ENCODE peak calls at places on chromosomes 5 and 9, in seven cellular contexts. One of them, this sample, is unnamed.

GRCh38 chr9:98572796-98573195 is 135.9 kb downstream of the GABBR2 start:
- DNase-seq in GM12892: no peak
- DNase-seq in HepG2: no peak
- DNase-seq in H1: no peak
- DNase-seq in GM12878: no peak
- DNase-seq in SK-N-SH: no peak
- DNase-seq in K562: no peak
- DNase-seq in this sample: no peak

GRCh38 chr9:127976498-127976897 is 4.3 kb downstream of the EEIG1 start:
- DNase-seq in GM12878: no peak
- DNase-seq in GM12892: no peak
- DNase-seq in HepG2: no peak
- DNase-seq in H1: no peak
- DNase-seq in SK-N-SH: no peak
- DNase-seq in K562: no peak
- DNase-seq in this sample: no peak

GRCh38 chr5:176769911-176770310 is 40.4 kb upstream of the UNC5A start:
- DNase-seq in HepG2: no peak
- DNase-seq in GM12878: no peak
- DNase-seq in SK-N-SH: no peak
- DNase-seq in K562: no peak
- DNase-seq in GM12892: no peak
- DNase-seq in H1: peak
- DNase-seq in this sample: no peak

GRCh38 chr5:173745123-173745522 is 128.7 kb upstream of the BOD1 start:
- DNase-seq in HepG2: no peak
- DNase-seq in GM12878: peak
- DNase-seq in SK-N-SH: peak
- DNase-seq in GM12892: peak
- DNase-seq in H1: no peak
- DNase-seq in K562: no peak
- DNase-seq in this sample: no peak

GRCh38 chr9:91180240-91180929 is 181.3 kb downstream of the AUH start:
- DNase-seq in K562: no peak
- DNase-seq in HepG2: no peak
- DNase-seq in GM12892: no peak
- DNase-seq in SK-N-SH: no peak
- DNase-seq in GM12878: no peak
- DNase-seq in H1: peak
- DNase-seq in this sample: no peak

GRCh38 chr9:6852243-6852963 is 94.6 kb downstream of the KDM4C start:
- DNase-seq in SK-N-SH: no peak
- DNase-seq in H1: no peak
- DNase-seq in GM12878: no peak
- DNase-seq in GM12892: no peak
- DNase-seq in HepG2: peak
- DNase-seq in K562: no peak
- DNase-seq in this sample: no peak

GRCh38 chr5:152995214-152995725 is 495.2 kb upstream of the GRIA1 start:
- DNase-seq in HepG2: no peak
- DNase-seq in SK-N-SH: no peak
- DNase-seq in K562: no peak
- DNase-seq in GM12878: no peak
- DNase-seq in H1: no peak
- DNase-seq in GM12892: no peak
- DNase-seq in this sample: no peak

GRCh38 chr9:109101810-109102209 is 17.9 kb downstream of the TMEM245 start:
- DNase-seq in SK-N-SH: no peak
- DNase-seq in K562: no peak
- DNase-seq in H1: no peak
- DNase-seq in HepG2: no peak
- DNase-seq in GM12878: peak
- DNase-seq in GM12892: no peak
- DNase-seq in this sample: no peak

GRCh38 chr5:150044712-150045111 is 41.6 kb downstream of the CSF1R start:
- DNase-seq in H1: no peak
- DNase-seq in SK-N-SH: no peak
- DNase-seq in HepG2: no peak
- DNase-seq in K562: no peak
- DNase-seq in GM12878: no peak
- DNase-seq in GM12892: no peak
- DNase-seq in this sample: no peak

GRCh38 chr5:113578091-113578490 is 64.6 kb downstream of the YTHDC2 start:
- DNase-seq in SK-N-SH: no peak
- DNase-seq in GM12878: no peak
- DNase-seq in GM12892: no peak
- DNase-seq in H1: no peak
- DNase-seq in HepG2: no peak
- DNase-seq in K562: no peak
- DNase-seq in this sample: no peak

GRCh38 chr5:146461319-146461718 is 14.2 kb downstream of the TCERG1 start:
- DNase-seq in H1: no peak
- DNase-seq in K562: no peak
- DNase-seq in GM12892: no peak
- DNase-seq in SK-N-SH: no peak
- DNase-seq in HepG2: no peak
- DNase-seq in GM12878: no peak
- DNase-seq in this sample: no peak

GRCh38 chr9:110189001-110189400 is 19.0 kb downstream of the C9orf152 start:
- DNase-seq in GM12892: no peak
- DNase-seq in H1: no peak
- DNase-seq in GM12878: no peak
- DNase-seq in SK-N-SH: no peak
- DNase-seq in K562: no peak
- DNase-seq in HepG2: peak
- DNase-seq in this sample: no peak

GRCh38 chr5:151480384-151480783 is 33.0 kb downstream of the SLC36A1 start:
- DNase-seq in HepG2: no peak
- DNase-seq in GM12892: no peak
- DNase-seq in GM12878: no peak
- DNase-seq in H1: no peak
- DNase-seq in SK-N-SH: no peak
- DNase-seq in K562: no peak
- DNase-seq in this sample: no peak

GRCh38 chr5:149205625-149206523 is 64.6 kb downstream of the ABLIM3 start:
- DNase-seq in SK-N-SH: no peak
- DNase-seq in H1: peak
- DNase-seq in K562: no peak
- DNase-seq in GM12878: no peak
- DNase-seq in HepG2: no peak
- DNase-seq in GM12892: no peak
- DNase-seq in this sample: no peak

GRCh38 chr5:144886668-144887067 is 716.0 kb downstream of the KCTD16 start:
- DNase-seq in SK-N-SH: no peak
- DNase-seq in K562: no peak
- DNase-seq in GM12878: no peak
- DNase-seq in GM12892: no peak
- DNase-seq in H1: no peak
- DNase-seq in HepG2: no peak
- DNase-seq in this sample: no peak

GRCh38 chr9:26264709-26265601 is 586.7 kb upstream of the TUSC1 start:
- DNase-seq in SK-N-SH: no peak
- DNase-seq in H1: no peak
- DNase-seq in GM12892: no peak
- DNase-seq in K562: no peak
- DNase-seq in HepG2: no peak
- DNase-seq in GM12878: no peak
- DNase-seq in this sample: no peak

GRCh38 chr9:107281164-107281563 is 1.9 kb upstream of the RAD23B start:
- DNase-seq in K562: no peak
- DNase-seq in GM12878: no peak
- DNase-seq in SK-N-SH: no peak
- DNase-seq in H1: no peak
- DNase-seq in GM12892: no peak
- DNase-seq in HepG2: no peak
- DNase-seq in this sample: no peak

GRCh38 chr5:100270323-100270771 is 264.8 kb upstream of the FAM174A start:
- DNase-seq in H1: no peak
- DNase-seq in GM12892: no peak
- DNase-seq in K562: no peak
- DNase-seq in GM12878: no peak
- DNase-seq in SK-N-SH: no peak
- DNase-seq in HepG2: no peak
- DNase-seq in this sample: no peak

GRCh38 chr9:130478731-130479575 is 34.2 kb downstream of the ASS1 start:
- DNase-seq in K562: no peak
- DNase-seq in GM12878: no peak
- DNase-seq in H1: no peak
- DNase-seq in HepG2: no peak
- DNase-seq in GM12892: no peak
- DNase-seq in SK-N-SH: no peak
- DNase-seq in this sample: no peak

GRCh38 chr9:130479587-130479986 is 34.8 kb downstream of the ASS1 start:
- DNase-seq in GM12878: no peak
- DNase-seq in HepG2: no peak
- DNase-seq in K562: no peak
- DNase-seq in SK-N-SH: no peak
- DNase-seq in H1: no peak
- DNase-seq in GM12892: no peak
- DNase-seq in this sample: no peak

GRCh38 chr9:130482463-130482862 is 37.7 kb downstream of the ASS1 start:
- DNase-seq in GM12878: no peak
- DNase-seq in HepG2: no peak
- DNase-seq in H1: no peak
- DNase-seq in SK-N-SH: no peak
- DNase-seq in GM12892: no peak
- DNase-seq in K562: no peak
- DNase-seq in this sample: no peak

GRCh38 chr9:130478152-130478551 is 33.4 kb downstream of the ASS1 start:
- DNase-seq in GM12878: no peak
- DNase-seq in GM12892: no peak
- DNase-seq in HepG2: no peak
- DNase-seq in SK-N-SH: no peak
- DNase-seq in H1: no peak
- DNase-seq in K562: no peak
- DNase-seq in this sample: no peak

DNA sequence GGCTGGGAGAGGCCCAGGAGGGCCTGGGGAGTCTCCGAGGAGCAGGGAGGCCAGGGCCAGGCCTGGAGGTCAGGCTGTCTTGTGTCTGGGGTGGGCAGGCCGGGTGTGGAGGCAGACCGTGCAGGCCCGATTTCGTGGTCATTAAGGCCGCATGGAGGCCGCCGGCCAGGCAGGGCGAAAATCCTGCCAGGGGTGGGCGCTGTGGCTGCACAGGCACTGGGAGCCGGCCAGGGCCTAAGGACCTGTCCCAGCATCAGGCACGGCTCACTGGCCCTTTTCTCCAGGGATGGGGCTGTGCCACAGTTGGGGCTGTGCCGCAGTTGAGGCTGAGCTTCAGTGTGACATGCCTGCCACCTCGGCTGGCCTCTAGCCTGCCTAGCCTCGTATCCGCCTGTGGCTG is 35.9 kb downstream of the ASS1 start:
- DNase-seq in K562: peak
- DNase-seq in HepG2: no peak
- DNase-seq in GM12878: no peak
- DNase-seq in H1: peak
- DNase-seq in SK-N-SH: no peak
- DNase-seq in GM12892: no peak
- DNase-seq in this sample: no peak
- TF ChIP-seq TAF1 in K562: no peak
- TF ChIP-seq TAF1 in HepG2: no peak
- TF ChIP-seq TAF1 in GM12878: no peak
- TF ChIP-seq TAF1 in H1: no peak
- TF ChIP-seq TAF1 in SK-N-SH: no peak
- TF ChIP-seq TAF1 in GM12892: no peak
- TF ChIP-seq TAF1 in this sample: no peak

GRCh38 chr5:55226027-55226933 is 835 bp downstream of the MCIDAS start:
- DNase-seq in SK-N-SH: peak
- DNase-seq in GM12892: no peak
- DNase-seq in K562: peak
- DNase-seq in H1: peak
- DNase-seq in GM12878: no peak
- DNase-seq in HepG2: peak
- DNase-seq in this sample: peak
- TF ChIP-seq TAF1 in SK-N-SH: no peak
- TF ChIP-seq TAF1 in GM12892: no peak
- TF ChIP-seq TAF1 in K562: peak
- TF ChIP-seq TAF1 in H1: no peak
- TF ChIP-seq TAF1 in GM12878: no peak
- TF ChIP-seq TAF1 in HepG2: no peak
- TF ChIP-seq TAF1 in this sample: no peak

GRCh38 chr9:132018957-132019405 is 60.7 kb downstream of the MED27 start:
- DNase-seq in GM12878: no peak
- DNase-seq in HepG2: no peak
- DNase-seq in H1: no peak
- DNase-seq in K562: no peak
- DNase-seq in GM12892: no peak
- DNase-seq in SK-N-SH: no peak
- DNase-seq in this sample: no peak
- TF ChIP-seq TAF1 in GM12878: no peak
- TF ChIP-seq TAF1 in HepG2: no peak
- TF ChIP-seq TAF1 in H1: no peak
- TF ChIP-seq TAF1 in K562: no peak
- TF ChIP-seq TAF1 in GM12892: no peak
- TF ChIP-seq TAF1 in SK-N-SH: no peak
- TF ChIP-seq TAF1 in this sample: no peak

DNA sequence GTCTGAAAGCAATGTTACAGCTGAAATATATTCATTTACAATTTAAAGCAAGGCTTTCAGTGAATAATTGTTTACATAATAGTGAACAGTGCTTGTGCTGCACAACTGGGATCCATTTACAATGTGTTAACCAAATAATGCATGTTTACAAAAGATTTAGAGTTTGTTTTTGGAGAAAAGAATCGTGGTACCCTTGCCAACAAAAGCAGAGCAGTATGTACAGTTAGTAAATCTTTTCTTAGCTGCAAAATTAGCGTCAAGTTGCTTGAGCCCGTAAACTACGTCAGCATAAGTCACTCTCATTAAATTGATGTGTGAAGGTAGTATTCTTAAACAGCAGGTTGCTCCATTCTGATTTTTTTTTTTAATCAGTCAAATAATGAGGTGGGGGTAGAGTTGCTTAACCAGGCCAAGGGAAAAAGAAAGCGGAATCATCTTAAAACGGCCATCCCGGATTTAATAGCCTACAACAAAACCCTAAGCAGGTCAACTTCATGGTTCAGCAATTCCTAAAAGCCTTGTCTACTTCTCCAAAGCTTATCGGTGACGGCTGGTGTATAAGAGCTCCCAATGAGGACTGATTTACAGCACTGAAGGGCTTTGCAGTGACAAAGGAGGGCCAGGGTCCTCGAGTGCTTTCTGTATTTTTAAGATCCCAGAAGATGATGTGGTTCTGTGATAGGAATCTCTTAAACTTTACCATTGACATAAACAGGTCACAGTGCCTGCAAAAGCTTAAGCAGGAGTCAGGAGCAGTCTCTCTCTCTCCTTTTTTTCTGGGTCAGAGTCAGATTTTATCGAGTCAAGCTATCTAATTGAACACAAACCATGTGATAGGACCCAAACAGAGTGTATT is 663.3 kb upstream of the ZNF608 start:
- DNase-seq in HepG2: no peak
- DNase-seq in SK-N-SH: no peak
- DNase-seq in K562: no peak
- DNase-seq in GM12878: no peak
- DNase-seq in H1: no peak
- DNase-seq in GM12892: no peak
- DNase-seq in this sample: no peak
- TF ChIP-seq TAF1 in HepG2: no peak
- TF ChIP-seq TAF1 in SK-N-SH: no peak
- TF ChIP-seq TAF1 in K562: no peak
- TF ChIP-seq TAF1 in GM12878: no peak
- TF ChIP-seq TAF1 in H1: no peak
- TF ChIP-seq TAF1 in GM12892: no peak
- TF ChIP-seq TAF1 in this sample: no peak